ENCODE peak calls at places on chromosomes 13 and 19, in six cellular contexts. W is fibroblast of mammary gland, E is breast epithelium, X is ascending aorta, V is A549, N is AG09309. G is an unnamed sample.

GRCh38 chr19:19259741-19260140 is 13.4 kb downstream of the TM6SF2 start:
- DNase-seq in V (peak), W (peak), X (no peak), E (no peak), N (no peak), G (peak)

GRCh38 chr13:93867481-93867880 is 612.0 kb downstream of the DCT start:
- DNase-seq in W (peak), E (no peak), X (no peak), V (no peak), N (no peak), G (peak)

GRCh38 chr13:59038824-59039223 is 1124.9 kb downstream of the DIAPH3 start:
- DNase-seq in X (no peak), V (no peak), E (no peak), N (no peak), W (no peak), G (peak)

GRCh38 chr19:16676101-16676798 is 15.3 kb downstream of the TMEM38A start:
- DNase-seq in N (no peak), E (no peak), W (no peak), X (no peak), V (no peak), G (no peak)

GRCh38 chr13:45367358-45367757 is 26.4 kb upstream of the TPT1 start:
- DNase-seq in W (peak), V (peak), E (no peak), X (peak), N (peak), G (peak)

GRCh38 chr19:30681162-30681996 is 309.2 kb downstream of the ZNF536 start:
- DNase-seq in W (no peak), X (no peak), V (no peak), N (no peak), E (no peak), G (no peak)

GRCh38 chr13:99661791-99662190 is 160.5 kb downstream of the TM9SF2 start:
- DNase-seq in V (no peak), W (no peak), N (no peak), X (no peak), E (no peak), G (no peak)

GRCh38 chr13:97540696-97541095 is 106.7 kb downstream of the RAP2A start:
- DNase-seq in N (no peak), X (no peak), W (no peak), V (no peak), E (no peak), G (no peak)

GRCh38 chr19:41998246-41999020 is 4.4 kb upstream of the ATP1A3 start:
- DNase-seq in V (peak), W (peak), N (no peak), X (no peak), E (no peak), G (peak)

GRCh38 chr13:45909724-45910123 is 58.2 kb upstream of the SIAH3 start:
- DNase-seq in W (no peak), V (no peak), N (no peak), E (no peak), X (no peak), G (no peak)

GRCh38 chr19:29831041-29831548 is 19.3 kb downstream of the CCNE1 start:
- DNase-seq in N (no peak), V (no peak), X (no peak), E (no peak), W (no peak), G (no peak)

GRCh38 chr19:33532859-33533455 is 11.4 kb upstream of the PEPD start:
- DNase-seq in V (no peak), E (no peak), N (no peak), X (no peak), W (no peak), G (no peak)

GRCh38 chr13:59901191-59901590 is 262.5 kb downstream of the DIAPH3 start:
- DNase-seq in V (no peak), E (no peak), X (no peak), N (no peak), W (no peak), G (no peak)

GRCh38 chr19:29771708-29772415 is 39.9 kb upstream of the CCNE1 start:
- DNase-seq in X (no peak), W (peak), N (peak), V (peak), E (no peak), G (peak)

GRCh38 chr13:110932588-110932987 is 17.7 kb upstream of the ANKRD10 start:
- DNase-seq in N (no peak), X (no peak), E (no peak), W (no peak), V (no peak), G (no peak)

GRCh38 chr13:28611021-28611420 is 47.9 kb upstream of the POMP start:
- DNase-seq in N (no peak), V (no peak), E (no peak), W (no peak), X (no peak), G (peak)

GRCh38 chr13:75481176-75482069 is 546 bp downstream of the TBC1D4 start:
- DNase-seq in V (peak), X (peak), N (no peak), E (no peak), W (no peak), G (peak)

GRCh38 chr13:75482070-75482819 is at the start of gene TBC1D4:
- DNase-seq in E (peak), N (peak), V (peak), W (peak), X (peak), G (peak)

GRCh38 chr13:75478659-75479058 is 3.3 kb downstream of the TBC1D4 start:
- DNase-seq in E (no peak), N (no peak), X (no peak), W (no peak), V (no peak), G (no peak)

GRCh38 chr13:75480691-75481175 is 1.2 kb downstream of the TBC1D4 start:
- DNase-seq in N (no peak), W (peak), V (peak), E (peak), X (peak), G (peak)

GRCh38 chr13:75479102-75479501 is 2.9 kb downstream of the TBC1D4 start:
- DNase-seq in X (no peak), E (no peak), V (no peak), N (no peak), W (no peak), G (no peak)
- H3K4me3 ChIP-seq in X (peak), E (peak), V (no peak), N (no peak), W (no peak), G (no peak)

GRCh38 chr19:50657672-50658437 is 8.6 kb downstream of the C19orf81 start:
- DNase-seq in N (peak), E (peak), W (peak), V (peak), X (peak), G (peak)
- H3K4me3 ChIP-seq in N (peak), E (peak), W (no peak), V (peak), X (peak), G (peak)

GRCh38 chr19:1920644-1921043 is 15.4 kb downstream of the ADAT3 start:
- DNase-seq in V (no peak), W (no peak), N (no peak), X (no peak), E (no peak), G (no peak)

GRCh38 chr19:1921326-1921725 is 16.1 kb downstream of the ADAT3 start:
- DNase-seq in E (no peak), N (no peak), V (no peak), X (no peak), W (no peak), G (no peak)

GRCh38 chr19:1917926-1918325 is 12.7 kb downstream of the ADAT3 start:
- DNase-seq in V (no peak), E (no peak), N (no peak), W (no peak), X (no peak), G (no peak)

GRCh38 chr19:1921825-1922224 is 16.6 kb downstream of the ADAT3 start:
- DNase-seq in N (no peak), V (no peak), E (no peak), W (no peak), X (no peak), G (no peak)

DNA sequence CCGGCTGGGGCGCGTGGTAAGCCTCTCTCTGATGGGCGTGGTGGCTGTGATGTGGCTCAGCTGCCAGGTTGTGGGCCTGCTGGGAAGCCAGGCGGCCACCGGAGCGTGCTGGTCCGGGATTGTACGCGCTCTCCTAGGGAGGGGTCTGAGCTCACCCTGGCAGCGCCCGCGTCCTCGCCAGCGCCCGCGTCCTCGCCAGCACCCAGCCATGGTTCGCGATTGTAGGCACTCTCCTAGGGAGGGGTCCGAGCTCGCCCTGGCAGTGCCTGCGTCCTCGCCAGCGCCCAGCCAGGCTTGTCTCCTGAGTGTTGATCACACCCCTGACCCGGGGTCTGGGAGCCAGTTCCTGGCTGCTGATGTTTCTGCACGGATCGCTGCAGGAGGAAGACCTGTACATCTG is 13.8 kb downstream of the ADAT3 start:
- DNase-seq in V (no peak), X (no peak), W (no peak), E (no peak), N (no peak), G (no peak)
- H3K4me3 ChIP-seq in V (no peak), X (no peak), W (no peak), E (no peak), N (no peak), G (no peak)

GRCh38 chr19:7915250-7916136 is 863 bp downstream of the TGFBR3L start:
- DNase-seq in X (no peak), W (no peak), N (no peak), V (no peak), E (no peak), G (no peak)

GRCh38 chr19:7918615-7919421 is 1.3 kb upstream of the SNAPC2 start:
- DNase-seq in V (no peak), E (no peak), X (no peak), N (no peak), W (no peak), G (no peak)

GRCh38 chr19:7916137-7916907 is 1.7 kb downstream of the TGFBR3L start:
- DNase-seq in E (no peak), V (no peak), X (no peak), N (no peak), W (no peak), G (peak)

GRCh38 chr19:7917292-7918061 is 2.7 kb upstream of the SNAPC2 start:
- DNase-seq in W (peak), N (no peak), X (no peak), V (peak), E (no peak), G (peak)

GRCh38 chr19:7916908-7917291 is 2.3 kb downstream of the TGFBR3L start:
- DNase-seq in E (no peak), V (no peak), W (no peak), X (no peak), N (no peak), G (peak)
- H3K4me3 ChIP-seq in E (peak), V (peak), W (peak), X (peak), N (peak), G (peak)

GRCh38 chr19:58439576-58440554 is at the start of gene ZNF132:
- DNase-seq in V (peak), E (peak), X (peak), N (peak), W (peak), G (peak)
- H3K4me3 ChIP-seq in V (peak), E (peak), X (peak), N (peak), W (peak), G (peak)

DNA sequence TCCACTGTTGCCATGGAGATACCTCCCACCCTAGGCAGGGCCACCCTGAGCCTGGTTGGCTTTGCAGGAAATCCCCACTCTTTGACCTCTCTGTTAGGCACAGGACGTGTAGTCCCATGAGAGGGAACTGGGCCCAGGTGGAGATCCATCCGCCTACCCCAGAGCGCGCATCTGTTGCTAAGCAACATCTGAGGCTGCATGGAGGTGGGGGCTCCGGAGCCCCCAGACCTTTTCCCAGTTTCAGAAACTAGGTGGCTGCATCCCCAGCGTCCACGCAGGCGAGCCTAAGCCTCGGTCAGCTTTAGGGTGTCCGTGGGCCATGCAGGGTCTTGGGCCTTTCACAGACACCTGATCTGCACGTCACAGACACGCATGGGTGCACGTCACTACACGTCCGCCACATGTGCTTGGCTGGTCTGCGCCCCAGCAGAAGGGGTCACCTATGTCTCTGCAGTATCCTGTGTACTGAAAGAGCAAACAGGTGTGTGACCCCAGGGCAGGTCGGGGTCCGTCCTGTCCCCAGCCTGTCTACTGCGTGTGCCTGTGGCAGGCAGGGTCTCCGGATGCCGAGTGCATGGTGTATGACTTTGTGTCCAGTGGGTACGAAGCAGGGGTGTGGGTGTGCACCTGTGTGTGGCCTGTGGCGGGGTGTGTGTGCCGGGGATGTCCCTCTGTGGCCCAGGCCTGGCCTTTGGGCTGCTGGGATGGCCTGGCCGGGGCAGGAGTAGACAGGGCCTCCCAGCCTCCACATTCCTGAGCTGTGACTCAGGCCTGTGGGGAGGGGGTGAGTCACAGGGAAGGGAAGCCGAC is 4.1 kb upstream of the CIRBP start:
- DNase-seq in V (peak), E (peak), N (no peak), W (peak), X (peak), G (peak)
- H3K4me3 ChIP-seq in V (no peak), E (peak), N (no peak), W (no peak), X (no peak), G (peak)

DNA sequence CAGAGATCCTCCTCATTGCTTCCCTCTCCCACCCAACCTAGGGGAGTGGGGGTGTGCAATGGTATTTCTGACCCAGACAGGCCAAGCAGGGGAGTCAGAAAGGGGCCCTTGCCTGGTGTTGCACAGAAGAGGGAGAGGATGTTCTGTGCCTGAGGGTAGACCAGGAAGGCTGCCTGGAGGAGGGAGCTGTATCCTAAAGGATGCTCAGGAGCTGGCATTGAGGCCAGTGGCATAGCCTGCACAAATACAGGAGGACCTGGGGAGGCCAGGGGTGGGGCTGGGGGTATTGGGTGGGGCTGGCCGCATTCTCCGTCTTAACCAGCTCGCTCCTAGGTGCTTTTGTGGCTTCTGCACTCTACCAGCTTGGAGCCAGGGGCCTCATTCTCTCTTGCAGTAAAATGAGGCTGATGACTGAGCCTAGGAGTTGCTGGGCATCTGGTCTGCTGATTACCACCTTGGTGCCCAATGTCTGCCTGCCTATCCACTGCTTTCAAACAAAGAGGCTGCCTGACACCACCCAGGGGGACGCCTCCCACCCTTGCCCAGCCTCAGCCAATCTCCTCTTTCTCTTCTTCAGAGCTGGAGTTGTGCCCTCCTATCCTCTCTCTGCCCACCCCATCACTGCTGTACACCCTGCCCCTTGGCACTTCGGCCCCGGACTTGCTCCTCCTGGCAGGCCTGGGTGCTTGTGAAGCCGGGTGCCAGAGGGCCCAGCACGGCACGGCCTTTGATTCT is 4.6 kb downstream of the RNF225 start:
- DNase-seq in W (no peak), X (no peak), E (peak), N (no peak), V (no peak), G (no peak)
- H3K4me3 ChIP-seq in W (peak), X (peak), E (peak), N (no peak), V (peak), G (peak)

GRCh38 chr19:10270616-10271394 is at the start of gene ICAM1:
- DNase-seq in N (no peak), W (peak), X (peak), V (no peak), E (peak), G (peak)
- H3K4me3 ChIP-seq in N (peak), W (peak), X (peak), V (peak), E (peak), G (peak)

GRCh38 chr13:102399791-102400618 is 1.8 kb downstream of the FGF14 start:
- DNase-seq in N (no peak), E (no peak), X (no peak), W (peak), V (peak), G (peak)

GRCh38 chr13:102400619-102401125 is 1.2 kb downstream of the FGF14 start:
- DNase-seq in V (no peak), E (no peak), N (no peak), W (peak), X (peak), G (peak)

GRCh38 chr13:102402292-102402691 is 444 bp upstream of the FGF14 start:
- DNase-seq in V (no peak), E (no peak), N (no peak), X (peak), W (peak), G (peak)

GRCh38 chr13:102401305-102401704 is 543 bp downstream of the FGF14 start:
- DNase-seq in X (no peak), N (no peak), W (peak), E (no peak), V (no peak), G (peak)

GRCh38 chr13:102401755-102402154 is at the start of gene FGF14:
- DNase-seq in V (no peak), X (no peak), N (no peak), W (no peak), E (no peak), G (peak)
- H3K4me3 ChIP-seq in V (peak), X (peak), N (peak), W (peak), E (peak), G (peak)